ENCODE peak calls at places on chromosomes 6 and 20, in six cellular contexts. One of them, this sample, is unnamed.
A peak's percentile ranks its signal among the peaks of the same experiment; 100 is the strongest.

GRCh38 chr6:158174024-158174423 is 5.9 kb downstream of the GTF2H5 start:
- DNase-seq in GM20000: no peak
- DNase-seq in kidney: no peak
- DNase-seq in neural crest cell: no peak
- DNase-seq in right lobe of liver: no peak
- DNase-seq in mammary epithelial cell: no peak
- DNase-seq in this sample: no peak

GRCh38 chr20:478010-478948 is 15.9 kb upstream of the TBC1D20 start:
- DNase-seq in neural crest cell: no peak
- DNase-seq in GM20000: no peak
- DNase-seq in kidney: no peak
- DNase-seq in right lobe of liver: no peak
- DNase-seq in mammary epithelial cell: peak; percentile 12
- DNase-seq in this sample: no peak

GRCh38 chr6:106764353-106764980 is 135.1 kb downstream of the QRSL1 start:
- DNase-seq in neural crest cell: no peak
- DNase-seq in mammary epithelial cell: no peak
- DNase-seq in GM20000: no peak
- DNase-seq in right lobe of liver: no peak
- DNase-seq in kidney: no peak
- DNase-seq in this sample: no peak

GRCh38 chr6:26475823-26476729 is 18.3 kb downstream of the BTN2A1 start:
- DNase-seq in right lobe of liver: no peak
- DNase-seq in mammary epithelial cell: no peak
- DNase-seq in GM20000: no peak
- DNase-seq in neural crest cell: no peak
- DNase-seq in kidney: no peak
- DNase-seq in this sample: no peak

GRCh38 chr6:108737594-108738546 is 110.4 kb upstream of the ARMC2 start:
- DNase-seq in kidney: no peak
- DNase-seq in GM20000: no peak
- DNase-seq in mammary epithelial cell: peak; percentile 90
- DNase-seq in neural crest cell: no peak
- DNase-seq in right lobe of liver: no peak
- DNase-seq in this sample: peak; percentile 41

GRCh38 chr6:45928721-45929305 is 86.8 kb downstream of the CLIC5 start:
- DNase-seq in kidney: no peak
- DNase-seq in GM20000: no peak
- DNase-seq in neural crest cell: no peak
- DNase-seq in mammary epithelial cell: no peak
- DNase-seq in right lobe of liver: no peak
- DNase-seq in this sample: no peak

GRCh38 chr6:113994934-113995342 is 24.0 kb upstream of the HDAC2 start:
- DNase-seq in kidney: no peak
- DNase-seq in mammary epithelial cell: peak; percentile 86
- DNase-seq in right lobe of liver: no peak
- DNase-seq in neural crest cell: peak; percentile 35
- DNase-seq in GM20000: peak; percentile 14
- DNase-seq in this sample: peak; percentile 18

GRCh38 chr6:67694127-67694526 is 941.0 kb upstream of the ADGRB3 start:
- DNase-seq in GM20000: no peak
- DNase-seq in neural crest cell: no peak
- DNase-seq in mammary epithelial cell: no peak
- DNase-seq in kidney: no peak
- DNase-seq in right lobe of liver: no peak
- DNase-seq in this sample: no peak

GRCh38 chr20:3889489-3890409 is 562 bp downstream of the PANK2 start:
- DNase-seq in right lobe of liver: peak; percentile 49
- DNase-seq in neural crest cell: peak; percentile 15
- DNase-seq in mammary epithelial cell: peak; percentile 32
- DNase-seq in kidney: peak; percentile 86
- DNase-seq in GM20000: peak; percentile 62
- DNase-seq in this sample: peak; percentile 65

GRCh38 chr6:46794068-46794467 is 879 bp downstream of the MEP1A start:
- DNase-seq in GM20000: no peak
- DNase-seq in kidney: no peak
- DNase-seq in right lobe of liver: no peak
- DNase-seq in mammary epithelial cell: peak; percentile 24
- DNase-seq in neural crest cell: no peak
- DNase-seq in this sample: no peak

GRCh38 chr20:34220581-34220980 is 20.6 kb upstream of the ASIP start:
- DNase-seq in neural crest cell: no peak
- DNase-seq in right lobe of liver: no peak
- DNase-seq in mammary epithelial cell: peak; percentile 41
- DNase-seq in kidney: no peak
- DNase-seq in GM20000: no peak
- DNase-seq in this sample: no peak

GRCh38 chr6:15369838-15370237 is 124.0 kb downstream of the JARID2 start:
- DNase-seq in kidney: no peak
- DNase-seq in mammary epithelial cell: no peak
- DNase-seq in GM20000: no peak
- DNase-seq in neural crest cell: no peak
- DNase-seq in right lobe of liver: no peak
- DNase-seq in this sample: no peak

GRCh38 chr6:105794263-105794662 is 291.9 kb upstream of the PRDM1 start:
- DNase-seq in neural crest cell: no peak
- DNase-seq in kidney: peak; percentile 75
- DNase-seq in mammary epithelial cell: no peak
- DNase-seq in right lobe of liver: peak; percentile 76
- DNase-seq in GM20000: no peak
- DNase-seq in this sample: no peak

GRCh38 chr6:52189974-52190373 is 3.8 kb downstream of the IL17A start:
- DNase-seq in GM20000: no peak
- DNase-seq in neural crest cell: no peak
- DNase-seq in mammary epithelial cell: no peak
- DNase-seq in kidney: no peak
- DNase-seq in right lobe of liver: no peak
- DNase-seq in this sample: no peak

DNA sequence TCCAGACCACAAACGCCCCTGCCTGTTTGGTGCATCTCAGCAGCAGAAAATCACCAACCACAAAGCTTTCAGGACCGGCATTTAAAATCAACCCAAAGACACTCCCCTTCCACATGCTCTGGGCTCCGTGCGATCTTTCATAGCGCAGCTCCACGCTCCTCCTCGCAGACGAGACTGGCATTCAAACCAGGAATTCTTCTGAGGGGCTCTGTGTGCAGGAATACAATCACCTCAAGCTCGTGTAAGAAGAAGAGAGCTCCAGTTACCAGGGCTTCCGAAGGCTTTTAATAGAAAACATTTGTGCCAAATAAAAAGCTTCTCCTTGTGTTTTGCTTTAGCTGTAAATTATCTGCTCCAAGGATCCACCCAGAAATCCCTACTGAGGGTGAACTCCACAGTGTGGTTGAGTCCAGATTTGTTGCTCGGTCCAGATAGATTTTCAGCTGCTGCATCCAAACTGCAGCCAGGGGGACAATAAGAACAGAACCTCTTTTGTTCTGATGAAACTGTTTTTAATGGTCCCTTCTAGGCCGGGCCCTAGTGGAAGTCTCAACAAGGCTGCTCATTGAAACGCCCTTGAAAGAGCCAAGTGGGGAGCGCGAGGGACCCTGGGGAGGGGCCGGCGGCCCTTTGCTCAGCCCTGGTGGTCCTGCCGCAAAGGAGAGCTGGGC is 16.4 kb upstream of the BMP7 start:
- DNase-seq in GM20000: no peak
- DNase-seq in right lobe of liver: no peak
- DNase-seq in kidney: peak; percentile 30
- DNase-seq in mammary epithelial cell: no peak
- DNase-seq in neural crest cell: peak; percentile 63
- DNase-seq in this sample: no peak
- TF ChIP-seq CTCF in GM20000: no peak
- TF ChIP-seq CTCF in right lobe of liver: no peak
- TF ChIP-seq CTCF in kidney: no peak
- TF ChIP-seq CTCF in mammary epithelial cell: no peak
- TF ChIP-seq CTCF in neural crest cell: no peak
- TF ChIP-seq CTCF in this sample: no peak

DNA sequence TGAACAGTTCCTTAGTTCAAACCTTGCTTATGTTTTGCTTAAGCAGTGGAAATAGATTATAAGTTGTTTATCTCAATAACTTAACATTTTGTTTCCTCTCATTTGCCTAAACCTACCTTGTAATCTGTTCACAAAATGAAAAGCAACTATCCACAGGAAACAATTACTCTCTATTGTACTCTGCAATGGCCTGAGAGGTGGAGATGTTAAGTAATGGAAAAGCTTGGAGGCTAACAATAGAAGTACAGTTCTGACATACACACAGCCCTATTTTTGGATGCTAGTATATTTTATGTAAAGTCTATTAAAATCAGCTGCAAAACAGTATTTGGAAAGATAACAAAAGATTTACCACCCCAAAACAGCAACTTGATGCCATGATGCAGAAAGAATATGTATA is 82.1 kb downstream of the TINAG start:
- DNase-seq in GM20000: no peak
- DNase-seq in right lobe of liver: no peak
- DNase-seq in neural crest cell: no peak
- DNase-seq in kidney: no peak
- DNase-seq in mammary epithelial cell: no peak
- DNase-seq in this sample: no peak
- TF ChIP-seq CTCF in GM20000: no peak
- TF ChIP-seq CTCF in right lobe of liver: no peak
- TF ChIP-seq CTCF in neural crest cell: no peak
- TF ChIP-seq CTCF in kidney: no peak
- TF ChIP-seq CTCF in mammary epithelial cell: no peak
- TF ChIP-seq CTCF in this sample: no peak

GRCh38 chr6:161029195-161029809 is 37.7 kb downstream of the MAP3K4 start:
- DNase-seq in GM20000: peak; percentile 63
- DNase-seq in right lobe of liver: no peak
- DNase-seq in mammary epithelial cell: peak; percentile 30
- DNase-seq in neural crest cell: no peak
- DNase-seq in kidney: no peak
- DNase-seq in this sample: peak; percentile 9
- TF ChIP-seq CTCF in GM20000: no peak
- TF ChIP-seq CTCF in right lobe of liver: no peak
- TF ChIP-seq CTCF in mammary epithelial cell: no peak
- TF ChIP-seq CTCF in neural crest cell: no peak
- TF ChIP-seq CTCF in kidney: no peak
- TF ChIP-seq CTCF in this sample: no peak

GRCh38 chr6:217048-217659 is 75.1 kb upstream of the DUSP22 start:
- DNase-seq in GM20000: no peak
- DNase-seq in mammary epithelial cell: no peak
- DNase-seq in right lobe of liver: no peak
- DNase-seq in neural crest cell: peak; percentile 32
- DNase-seq in kidney: no peak
- DNase-seq in this sample: peak; percentile 48
- TF ChIP-seq CTCF in GM20000: peak; percentile 53
- TF ChIP-seq CTCF in mammary epithelial cell: peak; percentile 40
- TF ChIP-seq CTCF in right lobe of liver: no peak
- TF ChIP-seq CTCF in neural crest cell: peak; percentile 56
- TF ChIP-seq CTCF in kidney: peak; percentile 5
- TF ChIP-seq CTCF in this sample: peak; percentile 59

GRCh38 chr6:134315974-134316391 is 1.9 kb downstream of the SGK1 start:
- DNase-seq in kidney: no peak
- DNase-seq in right lobe of liver: no peak
- DNase-seq in mammary epithelial cell: no peak
- DNase-seq in neural crest cell: no peak
- DNase-seq in GM20000: no peak
- DNase-seq in this sample: peak; percentile 17

GRCh38 chr6:134318396-134319281 is 727 bp upstream of the SGK1 start:
- DNase-seq in kidney: no peak
- DNase-seq in neural crest cell: no peak
- DNase-seq in GM20000: no peak
- DNase-seq in right lobe of liver: no peak
- DNase-seq in mammary epithelial cell: no peak
- DNase-seq in this sample: no peak

GRCh38 chr6:134316733-134317431 is 1.0 kb downstream of the SGK1 start:
- DNase-seq in GM20000: no peak
- DNase-seq in kidney: no peak
- DNase-seq in right lobe of liver: no peak
- DNase-seq in mammary epithelial cell: no peak
- DNase-seq in neural crest cell: no peak
- DNase-seq in this sample: no peak

GRCh38 chr6:134315189-134315588 is 2.7 kb downstream of the SGK1 start:
- DNase-seq in GM20000: no peak
- DNase-seq in right lobe of liver: no peak
- DNase-seq in mammary epithelial cell: no peak
- DNase-seq in neural crest cell: no peak
- DNase-seq in kidney: no peak
- DNase-seq in this sample: no peak

DNA sequence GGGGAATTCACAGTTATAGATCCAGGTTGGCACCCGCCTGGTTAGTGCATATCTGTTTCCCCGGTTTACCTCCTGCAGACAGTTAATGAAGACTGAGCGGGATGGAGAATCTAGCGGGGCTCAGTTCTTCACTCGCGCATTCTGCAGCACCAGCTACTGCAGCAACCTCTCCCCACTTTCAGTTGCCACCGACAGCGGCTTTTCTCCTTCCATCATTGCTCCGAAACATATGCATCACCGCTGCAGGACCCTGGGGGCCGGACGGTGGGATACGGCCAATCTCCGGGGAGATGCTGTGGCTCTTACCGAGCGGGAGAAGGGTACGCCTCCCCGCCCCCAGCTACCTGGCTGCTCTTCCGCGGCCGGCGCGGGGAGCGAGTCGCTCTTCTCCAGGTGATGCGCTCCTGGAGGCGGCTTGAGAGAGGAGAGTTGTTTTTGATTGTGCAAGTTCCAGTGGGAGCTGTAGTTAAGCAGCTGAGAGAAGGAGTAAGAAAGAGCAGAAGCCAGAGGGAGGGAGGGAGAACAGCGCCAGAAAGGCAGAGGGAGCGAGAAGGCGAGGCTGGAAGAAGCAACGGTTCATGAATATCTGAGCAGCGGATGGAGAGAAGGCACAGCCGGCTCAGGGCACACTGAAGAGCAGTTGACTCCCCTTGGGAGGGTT is at the start of gene SGK1:
- DNase-seq in GM20000: no peak
- DNase-seq in neural crest cell: peak; percentile 8
- DNase-seq in right lobe of liver: peak; percentile 27
- DNase-seq in mammary epithelial cell: peak; percentile 78
- DNase-seq in kidney: no peak
- DNase-seq in this sample: peak; percentile 30
- TF ChIP-seq CTCF in GM20000: no peak
- TF ChIP-seq CTCF in neural crest cell: no peak
- TF ChIP-seq CTCF in right lobe of liver: no peak
- TF ChIP-seq CTCF in mammary epithelial cell: no peak
- TF ChIP-seq CTCF in kidney: no peak
- TF ChIP-seq CTCF in this sample: no peak

GRCh38 chr6:69801225-69801624 is 4.4 kb upstream of the LMBRD1 start:
- DNase-seq in neural crest cell: no peak
- DNase-seq in GM20000: no peak
- DNase-seq in kidney: no peak
- DNase-seq in right lobe of liver: no peak
- DNase-seq in mammary epithelial cell: no peak
- DNase-seq in this sample: no peak

GRCh38 chr6:69796081-69796626 is 656 bp downstream of the LMBRD1 start:
- DNase-seq in mammary epithelial cell: peak; percentile 86
- DNase-seq in kidney: no peak
- DNase-seq in GM20000: peak; percentile 27
- DNase-seq in neural crest cell: no peak
- DNase-seq in right lobe of liver: no peak
- DNase-seq in this sample: peak; percentile 62

GRCh38 chr6:69795469-69796080 is 1.2 kb downstream of the LMBRD1 start:
- DNase-seq in right lobe of liver: no peak
- DNase-seq in GM20000: peak; percentile 38
- DNase-seq in kidney: no peak
- DNase-seq in mammary epithelial cell: no peak
- DNase-seq in neural crest cell: no peak
- DNase-seq in this sample: peak; percentile 36

GRCh38 chr6:69792292-69792691 is 4.5 kb downstream of the LMBRD1 start:
- DNase-seq in kidney: no peak
- DNase-seq in right lobe of liver: no peak
- DNase-seq in mammary epithelial cell: no peak
- DNase-seq in GM20000: no peak
- DNase-seq in neural crest cell: no peak
- DNase-seq in this sample: no peak

GRCh38 chr6:69796627-69797390 is at the start of gene LMBRD1:
- DNase-seq in right lobe of liver: peak; percentile 99
- DNase-seq in neural crest cell: peak; percentile 100
- DNase-seq in mammary epithelial cell: peak; percentile 92
- DNase-seq in kidney: peak; percentile 99
- DNase-seq in GM20000: peak; percentile 88
- DNase-seq in this sample: peak; percentile 99
- TF ChIP-seq CTCF in right lobe of liver: peak; percentile 61
- TF ChIP-seq CTCF in neural crest cell: peak; percentile 99
- TF ChIP-seq CTCF in mammary epithelial cell: peak; percentile 89
- TF ChIP-seq CTCF in kidney: peak; percentile 88
- TF ChIP-seq CTCF in GM20000: peak; percentile 83
- TF ChIP-seq CTCF in this sample: peak; percentile 82